ENCODE peak calls at places on chromosomes 12 and 14, in eight cellular contexts. U is H9, D is uterus, K is astrocyte, Q is IMR-90, A is hepatocyte, B is PC-3, V is ovary. L is an unnamed sample.
A peak's percentile ranks its signal among the peaks of the same experiment; 100 is the strongest.

GRCh38 chr12:16300706-16301105 is 23.2 kb upstream of the SLC15A5 start:
- DNase-seq in U (no peak), D (peak; percentile 18), K (no peak), Q (no peak), A (no peak), B (no peak), V (no peak), L (no peak)

GRCh38 chr14:76761198-76761848 is at the start of gene VASH1:
- DNase-seq in U (peak; percentile 65), D (no peak), K (peak; percentile 66), Q (peak; percentile 76), A (peak; percentile 70), B (peak; percentile 70), V (peak; percentile 65), L (no peak)

GRCh38 chr12:20624718-20625117 is 70.4 kb upstream of the SLCO1C1 start:
- DNase-seq in U (peak; percentile 67), D (no peak), K (no peak), Q (peak; percentile 30), A (peak; percentile 33), B (peak; percentile 43), V (no peak), L (no peak)

GRCh38 chr12:10718279-10718821 is 4.8 kb downstream of the YBX3 start:
- DNase-seq in U (no peak), D (no peak), K (peak; percentile 80), Q (peak; percentile 92), A (peak; percentile 23), B (peak; percentile 44), V (no peak), L (no peak)

GRCh38 chr12:24852420-24852819 is 96.5 kb downstream of the BCAT1 start:
- DNase-seq in U (no peak), D (no peak), K (no peak), Q (no peak), A (no peak), B (peak; percentile 9), V (no peak), L (no peak)

GRCh38 chr12:50572760-50573159 is 68.0 kb downstream of the DIP2B start:
- DNase-seq in U (no peak), D (no peak), K (no peak), Q (no peak), A (no peak), B (no peak), V (no peak), L (no peak)

GRCh38 chr12:76929499-76929898 is 50.7 kb upstream of the CSRP2 start:
- DNase-seq in U (no peak), D (no peak), K (no peak), Q (no peak), A (no peak), B (no peak), V (no peak), L (no peak)

GRCh38 chr12:124829008-124829707 is 34.5 kb downstream of the SCARB1 start:
- DNase-seq in U (no peak), D (no peak), K (peak; percentile 80), Q (peak; percentile 85), A (peak; percentile 72), B (peak; percentile 91), V (no peak), L (no peak)

GRCh38 chr12:50401383-50402155 is 884 bp downstream of the LARP4 start:
- DNase-seq in U (no peak), D (peak; percentile 24), K (peak; percentile 50), Q (peak; percentile 51), A (peak; percentile 35), B (peak; percentile 36), V (no peak), L (no peak)

GRCh38 chr14:35197015-35197414 is 74.7 kb downstream of the PRORP start:
- DNase-seq in U (no peak), D (no peak), K (peak; percentile 67), Q (peak; percentile 77), A (no peak), B (peak; percentile 41), V (no peak), L (no peak)

GRCh38 chr12:85575115-85576096 is 260.8 kb downstream of the RASSF9 start:
- DNase-seq in U (peak; percentile 61), D (peak; percentile 27), K (peak; percentile 20), Q (peak; percentile 64), A (peak; percentile 68), B (peak; percentile 81), V (no peak), L (no peak)

GRCh38 chr12:12837025-12837872 is 24.1 kb downstream of the DDX47 start:
- DNase-seq in U (peak; percentile 52), D (peak; percentile 55), K (peak; percentile 71), Q (peak; percentile 84), A (peak; percentile 83), B (peak; percentile 91), V (peak; percentile 62), L (peak; percentile 25)

GRCh38 chr12:113071427-113072112 is 15.0 kb downstream of the DTX1 start:
- DNase-seq in U (peak; percentile 29), D (no peak), K (no peak), Q (no peak), A (no peak), B (no peak), V (no peak), L (no peak)

GRCh38 chr12:52186135-52186840 is 5.5 kb downstream of the KRT80 start:
- DNase-seq in U (peak; percentile 65), D (no peak), K (peak; percentile 89), Q (peak; percentile 87), A (peak; percentile 55), B (peak; percentile 92), V (no peak), L (no peak)

GRCh38 chr14:20823859-20824258 is 21.2 kb upstream of the RNASE1 start:
- DNase-seq in U (no peak), D (no peak), K (no peak), Q (no peak), A (no peak), B (no peak), V (no peak), L (no peak)

GRCh38 chr12:131910302-131911110 is 16.1 kb downstream of the ULK1 start:
- DNase-seq in U (no peak), D (peak; percentile 14), K (no peak), Q (no peak), A (no peak), B (peak; percentile 53), V (peak; percentile 24), L (no peak)

GRCh38 chr14:20485900-20486299 is 16.7 kb downstream of the PNP start:
- DNase-seq in U (peak; percentile 43), D (no peak), K (no peak), Q (no peak), A (no peak), B (no peak), V (no peak), L (no peak)

GRCh38 chr12:53613821-53614220 is 12.4 kb downstream of the ATF7 start:
- DNase-seq in U (no peak), D (no peak), K (peak; percentile 37), Q (peak; percentile 23), A (no peak), B (no peak), V (no peak), L (no peak)

GRCh38 chr12:132160016-132160415 is 15.8 kb downstream of the NOC4L start:
- DNase-seq in U (no peak), D (no peak), K (no peak), Q (no peak), A (no peak), B (no peak), V (peak; percentile 15), L (no peak)

GRCh38 chr14:36515105-36515593 is 4.9 kb downstream of the NKX2-1 start:
- DNase-seq in U (peak; percentile 68), D (no peak), K (no peak), Q (no peak), A (no peak), B (no peak), V (no peak), L (no peak)

GRCh38 chr14:72444701-72445100 is 449.2 kb downstream of the DPF3 start:
- DNase-seq in U (no peak), D (no peak), K (peak; percentile 67), Q (peak; percentile 13), A (no peak), B (peak; percentile 95), V (no peak), L (no peak)

GRCh38 chr14:103130965-103131364 is 7.7 kb downstream of the TNFAIP2 start:
- DNase-seq in U (no peak), D (peak; percentile 88), K (peak; percentile 80), Q (peak; percentile 90), A (peak; percentile 71), B (peak; percentile 65), V (peak; percentile 78), L (no peak)

GRCh38 chr12:54977155-54977554 is 7.4 kb downstream of the TESPA1 start:
- DNase-seq in U (no peak), D (no peak), K (peak; percentile 82), Q (peak; percentile 56), A (no peak), B (peak; percentile 24), V (no peak), L (no peak)

GRCh38 chr12:98751580-98752115 is 106.6 kb downstream of the APAF1 start:
- DNase-seq in U (no peak), D (no peak), K (no peak), Q (no peak), A (no peak), B (no peak), V (no peak), L (no peak)

GRCh38 chr14:68239988-68240387 is 420.4 kb downstream of the RAD51B start:
- DNase-seq in U (no peak), D (peak; percentile 76), K (no peak), Q (no peak), A (peak; percentile 56), B (no peak), V (no peak), L (no peak)
- H3K4me1 ChIP-seq in U (no peaks in the 10 kb centered on the region), D (peaks cover 5% of the 10 kb centered on the region), K (peaks cover 2% of the 10 kb centered on the region), Q (peaks cover 7% of the 10 kb centered on the region), A (peaks cover 55% of the 10 kb centered on the region), B (peaks cover 2% of the 10 kb centered on the region), V (peaks cover 11% of the 10 kb centered on the region), L (no peaks in the 10 kb centered on the region)

GRCh38 chr14:58549358-58549757 is 88.4 kb upstream of the DACT1 start:
- DNase-seq in U (no peak), D (no peak), K (no peak), Q (peak; percentile 7), A (no peak), B (no peak), V (no peak), L (no peak)
- H3K27ac ChIP-seq in U (no peak overlapping the region), D (no peak overlapping the region), K (no peak overlapping the region), Q (no peak overlapping the region), A (no peak overlapping the region), B (no peak overlapping the region), V (no peak overlapping the region), L (no peak overlapping the region)

GRCh38 chr12:102848832-102849231 is 68.2 kb downstream of the PAH start:
- DNase-seq in U (peak; percentile 60), D (no peak), K (no peak), Q (no peak), A (no peak), B (no peak), V (no peak), L (no peak)
- TF ChIP-seq CTCF in U (peak; percentile 62), D (no peak), K (no peak), Q (no peak), A (no peak), B (no peak), V (no peak), L (no peak)

DNA sequence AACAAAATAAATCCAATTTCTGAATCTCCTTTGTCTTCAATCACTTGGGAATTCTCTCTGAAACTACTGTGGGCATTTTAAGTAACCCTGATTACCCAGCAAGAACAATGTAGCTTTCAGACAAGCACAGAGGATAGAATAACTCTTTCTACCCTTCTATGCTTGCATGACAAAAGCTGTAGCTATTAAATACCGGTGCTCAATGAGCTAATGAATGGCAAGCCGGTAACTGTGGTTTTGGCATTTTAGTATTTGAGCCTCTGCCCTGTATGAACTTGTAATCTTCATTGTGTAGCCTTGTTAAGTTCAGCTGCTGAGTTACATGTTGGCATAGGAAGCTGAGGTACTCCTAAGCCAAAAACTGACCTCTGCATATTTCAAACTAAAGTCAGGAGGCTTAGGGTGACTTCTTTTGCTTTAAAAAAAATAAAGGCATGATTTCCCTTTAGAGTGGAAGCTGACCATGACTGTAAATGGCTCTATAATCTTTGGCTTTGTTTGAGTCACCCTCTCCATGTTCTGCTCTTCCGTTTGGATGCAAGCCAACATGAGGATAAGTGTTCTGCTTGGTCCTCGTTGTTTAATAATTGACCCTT is 171.0 kb upstream of the HIF1A start:
- DNase-seq in U (no peak), D (no peak), K (peak; percentile 87), Q (peak; percentile 74), A (peak; percentile 53), B (peak; percentile 95), V (no peak), L (no peak)
- H3K4me1 ChIP-seq in U (peaks cover 12% of the 10 kb centered on the region), D (no peaks in the 10 kb centered on the region), K (peaks cover 52% of the 10 kb centered on the region), Q (peaks cover 33% of the 10 kb centered on the region), A (peaks cover 33% of the 10 kb centered on the region), B (peaks cover 66% of the 10 kb centered on the region), V (peaks cover 21% of the 10 kb centered on the region), L (peaks cover 44% of the 10 kb centered on the region)